ENCODE peak calls at places on chromosomes 7 and 10, in five cellular contexts. H, A, W, S and K are unnamed samples.

GRCh38 chr7:151637781-151638261 is 118.1 kb upstream of the RHEB start:
- DNase-seq in H (no peak), A (no peak), W (no peak), S (no peak), K (no peak)

GRCh38 chr7:79241288-79242055 is 212.0 kb downstream of the MAGI2 start:
- DNase-seq in H (no peak), A (no peak), W (no peak), S (no peak), K (no peak)

GRCh38 chr10:79001082-79001885 is 67.5 kb upstream of the ZMIZ1 start:
- DNase-seq in H (no peak), A (no peak), W (no peak), S (no peak), K (no peak)

GRCh38 chr10:31706921-31707571 is 221.6 kb downstream of the ARHGAP12 start:
- DNase-seq in H (peak), A (no peak), W (no peak), S (no peak), K (no peak)

GRCh38 chr7:112410087-112410486 is 40.2 kb upstream of the IFRD1 start:
- DNase-seq in H (no peak), A (no peak), W (no peak), S (no peak), K (no peak)

GRCh38 chr7:24732646-24733413 is 24.4 kb downstream of the GSDME start:
- DNase-seq in H (no peak), A (peak), W (no peak), S (no peak), K (no peak)

GRCh38 chr7:85175217-85175616 is 11.6 kb downstream of the SEMA3D start:
- DNase-seq in H (no peak), A (no peak), W (no peak), S (no peak), K (no peak)

GRCh38 chr10:122282253-122282671 is 11.2 kb downstream of the BTBD16 start:
- DNase-seq in H (no peak), A (no peak), W (peak), S (no peak), K (no peak)

GRCh38 chr7:84847790-84848189 is 339.1 kb downstream of the SEMA3D start:
- DNase-seq in H (no peak), A (no peak), W (no peak), S (no peak), K (no peak)

GRCh38 chr10:6232846-6233724 is 30.4 kb downstream of the PFKFB3 start:
- DNase-seq in H (no peak), A (no peak), W (no peak), S (no peak), K (no peak)

GRCh38 chr10:44369296-44369695 is 15.6 kb downstream of the CXCL12 start:
- DNase-seq in H (no peak), A (no peak), W (no peak), S (no peak), K (no peak)

GRCh38 chr7:92155108-92155755 is 21.0 kb upstream of the CYP51A1 start:
- DNase-seq in H (no peak), A (no peak), W (no peak), S (no peak), K (no peak)

GRCh38 chr10:89283174-89283987 is 18.5 kb upstream of the IFIT2 start:
- DNase-seq in H (no peak), A (no peak), W (no peak), S (no peak), K (no peak)
- H3K4me3 ChIP-seq in H (peak), A (no peak), W (peak), S (no peak), K (no peak)

GRCh38 chr10:100562806-100563293 is 27.1 kb downstream of the HIF1AN start:
- DNase-seq in H (no peak), A (no peak), W (no peak), S (no peak), K (peak)
- H3K4me3 ChIP-seq in H (no peak), A (peak), W (no peak), S (no peak), K (no peak)

GRCh38 chr7:74002474-74003017 is 25.4 kb upstream of the ELN start:
- DNase-seq in H (peak), A (no peak), W (peak), S (no peak), K (no peak)
- H3K4me3 ChIP-seq in H (no peak), A (no peak), W (peak), S (no peak), K (no peak)

DNA sequence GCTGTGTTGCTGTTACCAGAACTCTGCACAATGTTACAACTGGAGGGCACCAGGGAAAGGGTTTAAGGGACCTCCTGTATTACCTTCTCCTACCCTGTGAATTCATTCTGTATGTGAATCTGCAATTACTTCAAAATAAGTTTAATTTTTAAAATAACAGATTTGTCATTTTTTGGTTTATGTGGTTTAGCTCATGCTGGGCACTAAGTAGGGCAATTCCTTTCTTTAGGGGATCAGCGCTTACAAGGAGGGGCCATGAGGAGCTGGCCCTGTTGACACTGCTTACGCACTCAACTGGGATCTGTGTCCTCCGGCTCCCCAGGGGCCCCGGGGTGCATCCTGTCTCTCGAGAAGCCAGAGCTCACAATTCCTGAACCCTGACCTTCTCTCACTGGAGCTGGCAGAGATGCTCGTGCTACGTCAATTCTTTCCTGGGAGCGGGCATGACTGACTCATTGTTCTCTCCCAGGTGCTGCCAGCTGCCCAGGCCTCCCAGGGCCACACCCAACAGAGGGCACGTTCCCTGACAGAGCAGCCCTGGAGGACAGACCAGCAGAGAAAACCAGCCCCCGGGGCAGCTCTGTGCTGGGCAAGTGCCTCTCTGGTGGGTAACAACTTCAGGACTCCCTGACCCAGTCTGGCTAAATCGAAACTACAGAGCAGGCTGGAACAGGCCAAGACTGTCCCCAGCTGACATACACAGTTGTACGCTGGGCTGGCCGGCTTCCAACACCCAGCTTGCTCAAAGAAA is 36.8 kb downstream of the CTBP2 start:
- DNase-seq in H (peak), A (no peak), W (peak), S (peak), K (peak)
- H3K4me3 ChIP-seq in H (peak), A (no peak), W (peak), S (no peak), K (no peak)

DNA sequence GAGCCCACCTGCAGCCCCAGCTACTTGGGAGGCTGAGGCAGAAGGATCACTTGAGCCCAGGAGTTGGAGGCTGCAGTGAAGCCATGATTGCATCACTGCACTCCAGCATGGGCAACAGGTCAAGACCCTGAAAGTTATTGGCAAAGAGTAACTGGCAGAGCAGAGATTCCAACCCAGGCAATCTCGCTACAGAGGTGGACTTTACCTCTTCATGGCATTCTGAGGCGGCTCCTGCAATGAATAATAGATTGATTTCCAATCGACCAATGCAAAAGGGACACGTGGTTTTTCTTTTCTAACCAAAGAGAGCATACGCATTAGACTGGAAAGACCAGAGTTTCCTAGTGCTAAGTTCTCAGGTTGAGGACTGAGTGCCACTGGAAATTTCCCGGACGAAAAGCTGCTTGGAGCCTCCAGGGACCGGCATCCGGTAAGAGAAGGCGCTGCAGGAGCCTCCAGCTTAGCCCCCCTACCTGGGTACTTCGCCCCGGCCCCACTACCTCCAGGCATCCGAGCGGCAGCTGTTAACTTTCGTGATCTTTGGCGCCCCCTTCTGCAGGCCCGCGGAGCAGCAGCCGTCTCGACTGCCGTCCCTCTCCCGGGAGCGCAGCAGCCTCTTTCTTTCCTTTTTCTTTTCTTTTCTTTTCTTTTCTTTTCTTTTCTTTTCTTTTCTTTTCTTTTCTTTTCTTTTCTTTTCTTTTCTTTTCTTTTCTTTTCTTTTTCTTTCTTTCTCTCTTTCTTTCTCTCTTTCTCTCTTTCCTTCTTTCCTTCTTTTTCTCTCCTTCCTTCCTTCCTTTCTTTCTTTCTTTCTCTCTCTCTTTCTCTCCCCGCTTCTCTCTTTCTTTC is 4.1 kb downstream of the MBLAC1 start:
- DNase-seq in H (peak), A (peak), W (no peak), S (peak), K (peak)
- H3K4me3 ChIP-seq in H (peak), A (no peak), W (no peak), S (peak), K (no peak)

GRCh38 chr7:35253680-35254495 is at the start of gene TBX20:
- DNase-seq in H (peak), A (no peak), W (no peak), S (no peak), K (peak)

GRCh38 chr7:35253182-35253679 is 669 bp downstream of the TBX20 start:
- DNase-seq in H (no peak), A (no peak), W (no peak), S (no peak), K (peak)

GRCh38 chr7:35255417-35255798 is 1.5 kb upstream of the TBX20 start:
- DNase-seq in H (no peak), A (no peak), W (no peak), S (no peak), K (peak)

GRCh38 chr7:35255909-35256876 is 2.3 kb upstream of the TBX20 start:
- DNase-seq in H (no peak), A (no peak), W (no peak), S (no peak), K (peak)

GRCh38 chr7:35254496-35255416 is 856 bp upstream of the TBX20 start:
- DNase-seq in H (peak), A (no peak), W (no peak), S (no peak), K (no peak)
- H3K4me3 ChIP-seq in H (peak), A (no peak), W (peak), S (peak), K (peak)